ENCODE peak calls at places on chromosome 5, in eight cellular contexts. N is epithelial cell of prostate; D is SW480; S is coronary artery; J is mucosa of gallbladder; X is activated naive CD4-positive, alpha-beta T cell; K is stimulated activated CD4-positive, alpha-beta T cell treated with anti-CD3 and anti-CD28 coated beads, Interleukin-1b, Interleukin-23, amount 100 ng/mL, for 24 hours; Q is lower leg skin. G is an unnamed sample.

GRCh38 chr5:1052076-1052475 is 43.5 kb downstream of the NKD2 start:
- DNase-seq in N (no peak), D (no peak), S (no peak), J (no peak), X (no peak), K (no peak), Q (no peak), G (no peak)

GRCh38 chr5:171537463-171537862 is 118.0 kb downstream of the FGF18 start:
- DNase-seq in N (no peak), D (peak), S (no peak), J (no peak), X (no peak), K (no peak), Q (no peak), G (no peak)

GRCh38 chr5:38607396-38607795 is 51.0 kb upstream of the LIFR start:
- DNase-seq in N (no peak), D (no peak), S (no peak), J (no peak), X (no peak), K (no peak), Q (no peak), G (no peak)

GRCh38 chr5:179777909-179778308 is 15.9 kb upstream of the LTC4S start:
- DNase-seq in N (no peak), D (no peak), S (no peak), J (no peak), X (no peak), K (no peak), Q (no peak), G (no peak)

GRCh38 chr5:7015586-7016256 is 302.5 kb downstream of the TENT4A start:
- DNase-seq in N (no peak), D (peak), S (no peak), J (no peak), X (no peak), K (no peak), Q (no peak), G (no peak)

GRCh38 chr5:71483355-71483754 is 27.9 kb downstream of the BDP1 start:
- DNase-seq in N (peak), D (peak), S (no peak), J (no peak), X (no peak), K (no peak), Q (no peak), G (no peak)

GRCh38 chr5:80701597-80701996 is 46.8 kb upstream of the DHFR start:
- DNase-seq in N (no peak), D (no peak), S (no peak), J (no peak), X (no peak), K (no peak), Q (no peak), G (no peak)

GRCh38 chr5:2912741-2913140 is 161.3 kb upstream of the IRX2 start:
- DNase-seq in N (no peak), D (no peak), S (peak), J (no peak), X (no peak), K (no peak), Q (peak), G (no peak)

GRCh38 chr5:150363185-150363584 is 5.7 kb downstream of the TCOF1 start:
- DNase-seq in N (no peak), D (no peak), S (no peak), J (no peak), X (no peak), K (no peak), Q (no peak), G (no peak)

GRCh38 chr5:59109383-59109782 is 526.5 kb downstream of the RAB3C start:
- DNase-seq in N (no peak), D (no peak), S (no peak), J (no peak), X (no peak), K (no peak), Q (no peak), G (no peak)

GRCh38 chr5:121144764-121145163 is 680.7 kb downstream of the PRR16 start:
- DNase-seq in N (no peak), D (no peak), S (no peak), J (no peak), X (no peak), K (no peak), Q (no peak), G (no peak)

GRCh38 chr5:43802119-43802518 is 199.1 kb downstream of the NNT start:
- DNase-seq in N (peak), D (no peak), S (no peak), J (no peak), X (no peak), K (no peak), Q (no peak), G (no peak)

GRCh38 chr5:173371400-173371799 is 43.2 kb upstream of the STC2 start:
- DNase-seq in N (no peak), D (no peak), S (no peak), J (no peak), X (no peak), K (no peak), Q (no peak), G (no peak)

GRCh38 chr5:149345892-149346222 is 558 bp downstream of the GRPEL2 start:
- DNase-seq in N (no peak), D (peak), S (no peak), J (no peak), X (no peak), K (no peak), Q (no peak), G (no peak)

GRCh38 chr5:64026493-64026892 is 64.2 kb upstream of the HTR1A start:
- DNase-seq in N (no peak), D (no peak), S (no peak), J (no peak), X (no peak), K (no peak), Q (no peak), G (no peak)

GRCh38 chr5:36073595-36074216 is 7.0 kb upstream of the UGT3A2 start:
- DNase-seq in N (no peak), D (peak), S (no peak), J (no peak), X (no peak), K (no peak), Q (no peak), G (peak)